ENCODE peak calls at places on chromosomes 12 and 14, in eight cellular contexts. X, M, T, W, Q, B, V and O are unnamed samples.

GRCh38 chr14:61523751-61524150 is 171.6 kb upstream of the HIF1A start:
- DNase-seq in Q (no peak), T (no peak), M (no peak), W (no peak), X (no peak), V (no peak), B (no peak), O (no peak)

GRCh38 chr12:91361864-91362263 is 179.2 kb upstream of the DCN start:
- DNase-seq in X (no peak), M (no peak), B (no peak), V (peak; percentile 68), W (no peak), Q (peak; percentile 68), T (no peak), O (no peak)

GRCh38 chr14:94498215-94498614 is 11.1 kb downstream of the SERPINA12 start:
- DNase-seq in W (no peak), T (no peak), M (no peak), X (no peak), Q (no peak), V (no peak), B (no peak), O (no peak)

GRCh38 chr12:857611-858010 is 91.9 kb downstream of the RAD52 start:
- DNase-seq in V (no peak), B (no peak), X (no peak), W (no peak), T (no peak), M (no peak), Q (peak; percentile 72), O (no peak)

GRCh38 chr12:4228122-4228580 is 45.4 kb upstream of the CCND2 start:
- DNase-seq in T (no peak), X (no peak), B (no peak), M (no peak), V (no peak), W (peak; percentile 56), Q (no peak), O (peak; percentile 74)

GRCh38 chr12:111417784-111418593 is 12.3 kb downstream of the SH2B3 start:
- DNase-seq in B (no peak), W (no peak), Q (no peak), M (no peak), V (no peak), X (no peak), T (no peak), O (no peak)

GRCh38 chr12:29673346-29673745 is 110.4 kb downstream of the TMTC1 start:
- DNase-seq in X (no peak), W (no peak), M (no peak), T (no peak), B (no peak), V (peak; percentile 44), Q (peak; percentile 41), O (no peak)

GRCh38 chr12:90122716-90123115 is 414.1 kb upstream of the ATP2B1 start:
- DNase-seq in W (no peak), B (no peak), T (no peak), X (no peak), Q (no peak), V (peak; percentile 54), M (no peak), O (no peak)

GRCh38 chr14:91727121-91727520 is 4.8 kb downstream of the CATSPERB start:
- DNase-seq in B (no peak), W (no peak), V (no peak), M (no peak), T (no peak), X (no peak), Q (no peak), O (no peak)

GRCh38 chr14:89493877-89494634 is 77.0 kb upstream of the FOXN3 start:
- DNase-seq in Q (no peak), V (no peak), M (no peak), X (no peak), T (no peak), W (no peak), B (no peak), O (no peak)

GRCh38 chr12:49066120-49066519 is 3.7 kb downstream of the RHEBL1 start:
- DNase-seq in X (no peak), T (no peak), V (no peak), B (no peak), Q (no peak), W (no peak), M (no peak), O (no peak)

GRCh38 chr12:90304231-90304630 is 595.6 kb upstream of the ATP2B1 start:
- DNase-seq in X (no peak), T (no peak), W (no peak), M (no peak), Q (no peak), V (no peak), B (no peak), O (no peak)

GRCh38 chr14:101507306-101508150 is 53.8 kb upstream of the DIO3 start:
- DNase-seq in M (no peak), Q (no peak), T (no peak), V (no peak), B (no peak), W (peak; percentile 7), X (no peak), O (no peak)

GRCh38 chr12:65462506-65462905 is 184.0 kb downstream of the MSRB3 start:
- DNase-seq in T (no peak), Q (no peak), V (no peak), M (no peak), B (no peak), X (no peak), W (no peak), O (no peak)

DNA sequence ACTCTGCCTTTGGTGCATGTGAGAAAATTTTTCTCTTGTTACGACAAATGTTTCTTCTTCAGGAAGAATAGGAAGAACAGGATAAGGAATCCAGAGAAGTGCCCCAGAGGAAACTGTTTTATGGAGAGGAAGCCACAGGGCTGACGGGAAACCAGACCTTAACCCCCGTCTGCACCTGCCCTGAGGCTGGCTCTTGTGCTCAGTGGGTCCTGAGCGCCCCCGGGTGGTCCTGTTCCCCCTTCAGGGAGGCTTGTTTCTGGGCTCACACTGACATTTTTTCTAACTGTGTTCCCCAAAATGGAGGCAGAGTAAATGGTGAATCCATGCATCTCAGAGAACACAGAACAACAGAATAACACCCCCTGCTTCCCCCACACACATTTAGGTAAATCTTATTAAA is 691.8 kb downstream of the TMEM121 start:
- DNase-seq in M (no peak), V (no peak), B (no peak), T (no peak), W (no peak), X (no peak), Q (no peak), O (no peak)
- TF ChIP-seq CTCF in M (no peak), V (no peak), B (no peak), T (no peak), W (no peak), X (no peak), Q (no peak), O (no peak)

DNA sequence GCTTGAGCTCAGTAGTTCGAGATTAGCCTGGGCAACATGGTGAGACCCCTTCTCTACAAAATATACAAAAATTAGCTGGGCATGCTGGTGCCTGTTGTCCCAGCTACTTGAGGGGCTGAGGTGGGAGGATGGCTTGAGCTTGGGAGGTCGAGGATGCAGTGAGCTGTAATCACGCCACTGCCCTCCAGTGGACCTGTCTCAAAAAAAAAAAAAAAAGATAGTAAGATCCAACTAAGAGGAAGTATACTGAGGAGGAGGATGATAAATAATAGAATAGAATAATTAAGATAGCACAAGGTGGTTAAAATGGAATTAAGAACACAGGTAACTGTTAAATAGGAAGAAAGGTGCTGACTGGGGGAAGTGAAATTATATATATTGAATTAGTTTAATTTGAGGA is 37.0 kb upstream of the BAZ1A start:
- DNase-seq in V (no peak), Q (no peak), X (no peak), W (no peak), B (no peak), M (no peak), T (no peak), O (no peak)
- TF ChIP-seq CTCF in V (no peak), Q (no peak), X (no peak), W (no peak), B (no peak), M (no peak), T (no peak), O (no peak)

GRCh38 chr12:104828015-104828414 is 130.1 kb downstream of the SLC41A2 start:
- DNase-seq in M (no peak), V (no peak), W (no peak), T (no peak), X (no peak), Q (no peak), B (no peak), O (no peak)
- TF ChIP-seq CTCF in M (no peak), V (no peak), W (no peak), T (no peak), X (no peak), Q (no peak), B (no peak), O (no peak)

GRCh38 chr12:26466709-26467108 is 271.3 kb downstream of the SSPN start:
- DNase-seq in M (no peak), B (no peak), X (no peak), V (no peak), W (no peak), T (no peak), Q (no peak), O (no peak)

GRCh38 chr12:26469801-26470200 is 274.4 kb downstream of the SSPN start:
- DNase-seq in X (no peak), V (no peak), T (no peak), M (no peak), W (no peak), Q (no peak), B (no peak), O (no peak)

GRCh38 chr12:26473291-26473690 is 277.9 kb downstream of the SSPN start:
- DNase-seq in B (peak; percentile 15), M (no peak), V (no peak), X (no peak), T (no peak), Q (no peak), W (no peak), O (no peak)

DNA sequence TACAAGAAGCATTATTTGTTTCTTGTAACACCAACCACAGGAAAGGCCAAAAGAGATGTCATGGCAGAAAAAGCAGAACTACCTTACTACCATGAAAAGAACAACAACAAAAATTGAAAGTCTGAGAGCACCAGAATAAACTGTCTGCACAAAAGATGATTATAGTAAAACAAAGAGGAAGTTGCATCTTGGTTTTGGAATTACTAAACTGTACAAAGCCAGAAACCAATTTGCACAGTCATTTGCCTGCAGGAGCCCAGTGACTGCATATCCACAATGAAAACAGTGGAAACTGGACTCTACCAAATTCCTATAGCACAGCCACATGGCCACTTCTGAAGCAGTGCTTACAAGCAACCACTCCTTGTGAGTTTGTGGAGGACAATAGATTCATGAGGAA is 276.2 kb downstream of the SSPN start:
- DNase-seq in V (no peak), W (no peak), X (no peak), M (no peak), B (no peak), T (no peak), Q (peak; percentile 68), O (no peak)
- TF ChIP-seq CTCF in V (no peak), W (no peak), X (no peak), M (no peak), B (no peak), T (no peak), Q (peak; percentile 20), O (peak; percentile 17)

GRCh38 chr12:5997260-5997659 is 52.2 kb upstream of the ANO2 start:
- DNase-seq in W (no peak), T (no peak), M (no peak), Q (no peak), V (peak; percentile 19), B (no peak), X (no peak), O (no peak)
- TF ChIP-seq CTCF in W (no peak), T (no peak), M (no peak), Q (no peak), V (no peak), B (no peak), X (no peak), O (no peak)

GRCh38 chr14:39912192-39913100 is 480.2 kb upstream of the FBXO33 start:
- DNase-seq in T (no peak), Q (no peak), X (no peak), W (no peak), M (no peak), V (no peak), B (no peak), O (no peak)
- TF ChIP-seq CTCF in T (no peak), Q (no peak), X (no peak), W (no peak), M (no peak), V (no peak), B (no peak), O (no peak)